ENCODE peak calls at places on chromosomes 12 and 14, in six cellular contexts. T is choroid plexus epithelial cell, M is lung, E is AG04450, L is bronchial epithelial cell, I is astrocyte of the spinal cord. X is an unnamed sample.

GRCh38 chr12:32089156-32089950 is 17.3 kb upstream of the BICD1 start:
- DNase-seq in L (peak), T (no peak), M (no peak), I (no peak), E (no peak), X (no peak)

GRCh38 chr12:43210437-43211197 is 341.4 kb downstream of the ADAMTS20 start:
- DNase-seq in E (no peak), T (peak), M (no peak), L (peak), I (peak), X (peak)

GRCh38 chr14:90114554-90114953 is 52.8 kb downstream of the KCNK13 start:
- DNase-seq in L (peak), T (no peak), I (no peak), M (no peak), E (no peak), X (no peak)

GRCh38 chr12:82793882-82794281 is 107.2 kb downstream of the TMTC2 start:
- DNase-seq in E (no peak), L (no peak), I (no peak), T (no peak), M (no peak), X (no peak)

GRCh38 chr12:13959131-13959734 is 22.2 kb downstream of the GRIN2B start:
- DNase-seq in E (no peak), I (no peak), T (no peak), L (no peak), M (no peak), X (no peak)

GRCh38 chr14:76331328-76332011 is 44.5 kb upstream of the ESRRB start:
- DNase-seq in E (no peak), L (no peak), M (no peak), T (no peak), I (no peak), X (no peak)

GRCh38 chr12:16605666-16606116 is 271 bp downstream of the LMO3 start:
- DNase-seq in T (peak), E (no peak), L (peak), M (peak), I (no peak), X (no peak)

GRCh38 chr14:94691658-94692029 is 78.3 kb downstream of the GSC start:
- DNase-seq in L (no peak), M (no peak), T (no peak), E (no peak), I (no peak), X (peak)

GRCh38 chr14:75822522-75823288 is 159.1 kb downstream of the TGFB3 start:
- DNase-seq in L (peak), M (no peak), I (peak), T (peak), E (peak), X (peak)

GRCh38 chr14:21068521-21069387 is 1.4 kb upstream of the ARHGEF40 start:
- DNase-seq in L (peak), M (peak), T (peak), E (no peak), I (peak), X (no peak)

GRCh38 chr12:2692156-2692555 is 102.6 kb upstream of the FKBP4 start:
- DNase-seq in E (no peak), I (no peak), M (peak), L (no peak), T (no peak), X (no peak)

GRCh38 chr12:108511633-108512540 is 3.2 kb upstream of the FICD start:
- DNase-seq in M (peak), L (peak), T (peak), E (peak), I (peak), X (no peak)
- H3K4me3 ChIP-seq in M (no peak), L (no peak), T (no peak), E (no peak), I (no peak), X (no peak)

DNA sequence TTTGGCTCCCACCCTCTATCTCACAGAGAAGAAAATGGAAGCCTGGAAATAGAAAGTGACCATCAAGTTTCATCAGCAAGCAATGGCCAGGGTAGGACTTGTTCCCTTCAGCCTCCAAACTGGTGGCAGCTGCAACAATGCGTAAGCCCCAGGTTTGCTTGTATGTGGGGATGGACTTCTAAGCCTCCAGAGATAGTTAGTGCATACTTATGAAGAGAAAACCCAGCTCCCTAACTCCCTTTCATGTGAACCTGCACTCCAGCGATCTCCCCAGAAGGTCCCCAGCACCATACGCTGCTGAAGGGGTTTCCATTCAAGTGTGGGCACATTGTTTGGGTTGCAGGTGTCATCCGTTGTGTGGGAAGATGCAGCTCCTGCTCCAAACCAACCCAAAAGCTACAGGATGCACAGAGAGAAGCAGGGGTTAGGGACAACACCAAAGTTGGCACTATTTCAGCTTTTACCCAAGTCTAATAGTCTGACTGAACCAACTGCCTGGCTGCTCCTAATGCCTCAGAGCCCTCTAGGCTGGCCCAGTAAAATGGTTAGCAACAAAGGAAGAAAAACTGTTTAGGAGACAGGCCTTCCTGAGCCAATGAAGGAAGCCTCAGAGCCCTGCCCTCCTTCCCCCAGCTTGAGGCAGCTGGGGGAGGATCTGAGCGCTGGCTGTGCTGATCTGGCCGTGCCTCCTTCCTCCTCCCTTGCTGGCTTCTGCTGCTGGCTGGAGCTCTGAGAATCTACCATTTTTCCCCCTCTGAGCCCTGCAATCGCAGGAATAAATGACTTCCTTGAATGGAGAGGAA is 12.3 kb downstream of the ZFP36L1 start:
- DNase-seq in I (peak), M (peak), L (no peak), T (peak), E (no peak), X (no peak)
- H3K4me3 ChIP-seq in I (no peak), M (no peak), L (no peak), T (no peak), E (no peak), X (no peak)

GRCh38 chr12:110109037-110109836 is 14.9 kb upstream of the IFT81 start:
- DNase-seq in L (peak), T (peak), E (peak), M (peak), I (peak), X (peak)
- H3K4me3 ChIP-seq in L (peak), T (peak), E (peak), M (no peak), I (no peak), X (peak)

DNA sequence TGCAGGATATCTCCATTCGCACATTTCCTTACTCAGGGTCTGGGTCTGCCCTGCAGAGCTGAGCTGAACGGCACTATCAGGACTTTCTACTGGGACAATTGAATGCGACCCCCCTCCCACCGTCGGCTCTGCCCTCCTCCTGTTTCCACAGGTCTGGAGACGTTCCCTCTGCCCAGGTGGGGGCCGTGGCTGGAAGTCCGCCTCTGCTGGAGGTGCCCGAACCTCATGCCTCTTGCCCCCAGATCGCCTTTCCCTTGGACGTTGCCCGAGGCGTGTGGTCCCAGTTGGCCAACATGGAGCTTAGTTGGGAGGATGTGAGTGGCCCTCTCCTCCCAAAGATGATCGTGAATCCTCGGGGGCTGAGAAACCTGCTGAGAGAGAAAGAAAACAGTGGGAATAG is 21.2 kb upstream of the KLC1 start:
- DNase-seq in M (no peak), E (no peak), I (no peak), L (no peak), T (no peak), X (no peak)
- H3K4me3 ChIP-seq in M (no peak), E (no peak), I (no peak), L (no peak), T (no peak), X (no peak)

GRCh38 chr12:110421701-110422100 is 18.2 kb upstream of the ANAPC7 start:
- DNase-seq in L (no peak), I (no peak), E (no peak), M (no peak), T (no peak), X (no peak)
- H3K4me3 ChIP-seq in L (no peak), I (no peak), E (no peak), M (no peak), T (no peak), X (no peak)

GRCh38 chr12:6635375-6635855 is 344 bp downstream of the LPAR5 start:
- DNase-seq in I (no peak), L (no peak), M (no peak), E (no peak), T (peak), X (no peak)
- H3K4me3 ChIP-seq in I (no peak), L (peak), M (no peak), E (no peak), T (no peak), X (no peak)

DNA sequence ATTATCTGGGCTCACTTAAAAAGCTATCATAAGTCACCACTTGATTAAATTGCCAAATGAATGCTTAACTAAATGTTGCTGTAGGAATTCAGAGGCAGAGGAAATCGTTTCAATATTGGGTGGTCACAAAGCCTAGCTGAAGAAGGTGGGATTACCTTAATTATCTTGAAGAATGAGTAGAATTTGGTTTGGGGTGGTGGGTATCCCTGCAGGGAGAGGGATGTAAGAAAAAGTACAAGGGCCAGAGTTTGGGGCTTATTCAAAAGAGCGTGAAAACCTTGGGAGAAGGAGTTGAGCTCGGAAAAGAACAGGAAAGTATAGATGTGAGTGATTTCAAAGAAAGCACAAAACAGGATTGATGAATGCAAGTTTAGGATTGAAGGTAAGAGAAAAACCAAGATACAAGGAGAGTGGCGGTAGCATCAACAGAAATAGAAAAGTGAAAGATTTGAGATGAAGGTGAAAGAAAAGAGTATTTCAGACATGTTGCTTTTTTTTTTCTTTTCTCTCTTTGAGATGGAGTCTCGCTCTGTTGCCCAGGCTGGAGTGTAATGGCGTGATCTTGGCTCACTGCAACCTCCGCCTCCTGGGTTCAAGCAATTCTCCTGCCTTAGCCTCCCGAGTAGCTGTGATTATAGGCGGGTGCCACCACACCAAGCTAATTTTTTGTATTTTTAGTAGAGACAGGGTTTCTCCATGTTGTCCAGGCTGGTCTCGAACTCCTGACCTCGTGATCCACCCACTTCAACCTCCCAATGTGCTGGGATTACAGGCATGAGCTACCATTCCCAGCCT is 1.7 kb downstream of the BRMS1L start:
- DNase-seq in T (no peak), L (no peak), I (no peak), M (no peak), E (no peak), X (no peak)
- H3K4me3 ChIP-seq in T (no peak), L (no peak), I (no peak), M (no peak), E (no peak), X (peak)

GRCh38 chr14:22836301-22837058 is at the start of gene MMP14:
- DNase-seq in M (peak), I (peak), T (peak), L (peak), E (no peak), X (peak)
- H3K4me3 ChIP-seq in M (peak), I (peak), T (peak), L (peak), E (peak), X (peak)

DNA sequence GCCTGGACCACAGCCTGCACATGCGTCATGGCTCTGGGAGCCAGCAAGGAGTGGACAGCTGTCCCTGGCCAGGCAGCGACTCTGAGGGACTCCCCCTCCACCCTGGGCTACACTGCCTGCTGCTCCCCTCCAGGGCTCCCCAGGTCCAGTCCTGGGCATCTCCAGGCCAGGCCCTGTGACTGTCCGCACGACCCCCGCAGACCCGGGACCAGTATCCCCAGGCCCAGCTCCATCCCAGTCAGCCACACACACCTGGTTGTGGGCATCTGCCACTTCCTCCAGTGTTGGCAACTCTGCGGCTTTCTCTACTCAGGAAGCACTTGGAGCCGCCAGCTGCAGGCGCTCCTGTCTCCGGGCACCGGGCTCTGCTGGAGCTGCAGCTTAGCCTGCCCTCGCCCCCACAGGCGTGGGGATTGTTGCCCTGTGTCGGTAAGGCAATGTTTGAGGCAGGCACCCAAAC is 2.4 kb downstream of the ULK1 start:
- DNase-seq in E (peak), M (no peak), T (no peak), L (no peak), I (no peak), X (no peak)
- H3K4me3 ChIP-seq in E (peak), M (peak), T (peak), L (peak), I (peak), X (peak)